ENCODE peak calls at places on chromosomes 2 and 18, in ten cellular contexts. Z is CD8-positive, alpha-beta T cell; D is pulmonary artery endothelial cell; P is tibial nerve; H is IMR-90; W is CD4-positive, alpha-beta memory T cell; F is stimulated activated CD4-positive, alpha-beta T cell treated with anti-CD3 and anti-CD28 coated beads, Interleukin-1b, Interleukin-23, amount 100 ng/mL, for 24 hours; J is iris pigment epithelial cell; C is NCI-H345; L is COR-L47. M is an unnamed sample.

GRCh38 chr2:2849464-2850217 is 518.6 kb upstream of the MYT1L start:
- DNase-seq in Z (no peak), D (no peak), P (no peak), H (no peak), W (no peak), F (no peak), J (no peak), C (no peak), L (no peak), M (no peak)

GRCh38 chr2:225070811-225071210 is 28.5 kb upstream of the DOCK10 start:
- DNase-seq in Z (no peak), D (no peak), P (no peak), H (no peak), W (no peak), F (no peak), J (no peak), C (no peak), L (no peak), M (no peak)

GRCh38 chr2:21772624-21773023 is 648.9 kb downstream of the TDRD15 start:
- DNase-seq in Z (no peak), D (no peak), P (no peak), H (peak), W (no peak), F (no peak), J (peak), C (no peak), L (no peak), M (no peak)

GRCh38 chr2:55010149-55010591 is 40.1 kb downstream of the RTN4 start:
- DNase-seq in Z (peak), D (no peak), P (peak), H (peak), W (peak), F (no peak), J (peak), C (no peak), L (no peak), M (peak)

GRCh38 chr18:37251679-37252078 is 313.9 kb downstream of the CELF4 start:
- DNase-seq in Z (no peak), D (no peak), P (no peak), H (no peak), W (no peak), F (no peak), J (no peak), C (peak), L (no peak), M (no peak)

GRCh38 chr2:238145851-238146250 is 7.4 kb downstream of the KLHL30 start:
- DNase-seq in Z (no peak), D (no peak), P (no peak), H (no peak), W (no peak), F (no peak), J (no peak), C (no peak), L (no peak), M (no peak)

GRCh38 chr2:217016829-217017228 is 157.0 kb upstream of the TNP1 start:
- DNase-seq in Z (no peak), D (no peak), P (no peak), H (peak), W (no peak), F (no peak), J (no peak), C (no peak), L (no peak), M (no peak)

GRCh38 chr2:42327125-42327524 is 33.9 kb downstream of the COX7A2L start:
- DNase-seq in Z (no peak), D (no peak), P (no peak), H (no peak), W (no peak), F (no peak), J (peak), C (peak), L (peak), M (no peak)